ENCODE peak calls at places on chromosomes 2 and 18, in six cellular contexts. Z is iPS-NIHi11, T is mammary epithelial cell, S is NCI-H526 treated with DMSO at 0.1 percent for 48 hours, B is GM06990, C is HEK293T. J is an unnamed sample.

GRCh38 chr2:71417300-71418202 is 35.8 kb upstream of the DYSF start:
- DNase-seq in Z (no peak), T (peak), S (peak), B (no peak), C (no peak), J (no peak)

GRCh38 chr2:69381337-69381737 is 5.7 kb downstream of the GFPT1 start:
- DNase-seq in Z (no peak), T (no peak), S (no peak), B (no peak), C (no peak), J (no peak)

GRCh38 chr2:10286216-10287037 is 16.3 kb upstream of the HPCAL1 start:
- DNase-seq in Z (no peak), T (no peak), S (no peak), B (no peak), C (no peak), J (no peak)

GRCh38 chr2:127576433-127577207 is 41.1 kb downstream of the MYO7B start:
- DNase-seq in Z (no peak), T (peak), S (no peak), B (no peak), C (no peak), J (no peak)

GRCh38 chr2:120314656-120315366 is 31.1 kb upstream of the INHBB start:
- DNase-seq in Z (no peak), T (no peak), S (no peak), B (no peak), C (no peak), J (no peak)

GRCh38 chr2:177262137-177262536 is 2.4 kb downstream of the NFE2L2 start:
- DNase-seq in Z (no peak), T (no peak), S (no peak), B (no peak), C (no peak), J (no peak)

GRCh38 chr2:101655941-101656422 is 41.5 kb upstream of the MAP4K4 start:
- DNase-seq in Z (no peak), T (no peak), S (no peak), B (no peak), C (no peak), J (no peak)

GRCh38 chr2:2252179-2252578 is 78.9 kb downstream of the MYT1L start:
- DNase-seq in Z (no peak), T (no peak), S (no peak), B (no peak), C (no peak), J (no peak)

GRCh38 chr2:197311521-197312033 is 997 bp upstream of the ANKRD44 start:
- DNase-seq in Z (no peak), T (no peak), S (no peak), B (no peak), C (no peak), J (no peak)

GRCh38 chr2:185338104-185338503 is 400.5 kb upstream of the FSIP2 start:
- DNase-seq in Z (no peak), T (peak), S (no peak), B (no peak), C (no peak), J (no peak)

GRCh38 chr18:28512357-28512756 is 335.4 kb upstream of the CDH2 start:
- DNase-seq in Z (no peak), T (peak), S (no peak), B (no peak), C (no peak), J (no peak)

GRCh38 chr2:238024986-238025385 is 35.8 kb upstream of the SCLY start:
- DNase-seq in Z (no peak), T (peak), S (no peak), B (no peak), C (no peak), J (no peak)

GRCh38 chr2:52395912-52396311 is 1364.0 kb upstream of the NRXN1 start:
- DNase-seq in Z (no peak), T (no peak), S (no peak), B (no peak), C (no peak), J (no peak)

GRCh38 chr2:28391564-28392296 is 928 bp upstream of the FOSL2 start:
- DNase-seq in Z (peak), T (peak), S (peak), B (peak), C (peak), J (peak)

GRCh38 chr2:33496150-33496549 is 19.7 kb downstream of the RASGRP3 start:
- DNase-seq in Z (no peak), T (no peak), S (no peak), B (no peak), C (no peak), J (no peak)

GRCh38 chr2:73931531-73932500 is 5.1 kb downstream of the DGUOK start:
- DNase-seq in Z (no peak), T (peak), S (no peak), B (no peak), C (no peak), J (no peak)

GRCh38 chr2:172087780-172088244 is 2.5 kb downstream of the DLX1 start:
- DNase-seq in Z (no peak), T (no peak), S (no peak), B (no peak), C (no peak), J (peak)

GRCh38 chr2:63035169-63035568 is 15.5 kb upstream of the OTX1 start:
- DNase-seq in Z (no peak), T (no peak), S (no peak), B (no peak), C (no peak), J (no peak)

GRCh38 chr18:2417861-2418610 is 153.3 kb downstream of the METTL4 start:
- DNase-seq in Z (no peak), T (peak), S (no peak), B (no peak), C (no peak), J (no peak)

GRCh38 chr18:58754544-58755068 is 83.3 kb downstream of the MALT1 start:
- DNase-seq in Z (no peak), T (no peak), S (no peak), B (peak), C (no peak), J (no peak)